ENCODE peak calls at places on chromosomes 12 and 14, in seven cellular contexts. R, Q, Z, O, K, A and J are unnamed samples.

GRCh38 chr14:95519699-95520098 is 3.2 kb upstream of the SYNE3 start:
- DNase-seq in O (peak; percentile 62), R (no peak), Q (no peak), A (peak; percentile 56), K (no peak), Z (peak; percentile 77), J (no peak)

GRCh38 chr14:106141242-106142220 is 615.1 kb downstream of the TMEM121 start:
- DNase-seq in O (no peak), Z (no peak), K (no peak), A (no peak), Q (peak; percentile 17), R (no peak), J (no peak)

GRCh38 chr12:77594386-77594785 is 236.3 kb upstream of the NAV3 start:
- DNase-seq in R (no peak), Q (no peak), Z (no peak), K (no peak), A (no peak), O (no peak), J (no peak)

GRCh38 chr12:12786716-12787601 is 1.5 kb downstream of the APOLD1 start:
- DNase-seq in O (peak; percentile 85), R (peak; percentile 92), Q (peak; percentile 58), A (no peak), K (peak; percentile 87), Z (peak; percentile 81), J (no peak)

GRCh38 chr14:104777808-104778249 is 17.7 kb downstream of the AKT1 start:
- DNase-seq in K (no peak), A (no peak), Q (no peak), R (no peak), Z (no peak), O (no peak), J (no peak)

GRCh38 chr12:110355080-110355479 is 48.4 kb downstream of the ANAPC7 start:
- DNase-seq in O (no peak), Q (no peak), A (peak; percentile 32), R (no peak), K (no peak), Z (no peak), J (peak; percentile 37)

GRCh38 chr14:89368490-89369477 is 48.2 kb downstream of the FOXN3 start:
- DNase-seq in A (no peak), R (no peak), K (peak; percentile 57), Z (no peak), O (no peak), Q (no peak), J (no peak)

GRCh38 chr14:87868920-87869319 is 124.1 kb downstream of the GALC start:
- DNase-seq in Z (no peak), Q (no peak), R (no peak), A (no peak), O (no peak), K (no peak), J (no peak)

GRCh38 chr14:94115068-94115591 is 4.6 kb downstream of the IFI27 start:
- DNase-seq in K (no peak), R (no peak), Z (no peak), Q (peak; percentile 65), O (no peak), A (no peak), J (no peak)

GRCh38 chr12:7769999-7770398 is 5.0 kb downstream of the NANOGNB start:
- DNase-seq in Z (no peak), K (no peak), O (no peak), Q (no peak), A (no peak), R (no peak), J (no peak)

GRCh38 chr12:44696542-44696941 is 179.6 kb downstream of the NELL2 start:
- DNase-seq in A (no peak), O (no peak), Q (no peak), Z (no peak), R (no peak), K (no peak), J (no peak)

GRCh38 chr12:67433393-67434175 is 164.4 kb downstream of the CAND1 start:
- DNase-seq in O (no peak), K (no peak), Z (peak; percentile 74), A (no peak), R (no peak), Q (no peak), J (no peak)

GRCh38 chr12:14244876-14245669 is 120.4 kb upstream of the ATF7IP start:
- DNase-seq in A (no peak), Q (peak; percentile 30), R (no peak), K (no peak), Z (no peak), O (no peak), J (no peak)

GRCh38 chr14:90534091-90534837 is 137.4 kb downstream of the CALM1 start:
- DNase-seq in K (no peak), R (peak; percentile 78), Z (peak; percentile 22), A (no peak), O (peak; percentile 10), Q (no peak), J (no peak)

GRCh38 chr12:44847888-44848770 is 28.0 kb downstream of the NELL2 start:
- DNase-seq in O (no peak), K (no peak), A (no peak), Q (no peak), R (no peak), Z (no peak), J (no peak)

GRCh38 chr12:91620422-91620821 is 437.8 kb upstream of the DCN start:
- DNase-seq in O (no peak), Z (no peak), K (no peak), A (no peak), R (no peak), Q (no peak), J (no peak)
- H3K27ac ChIP-seq in O (no peak overlapping the region), Z (no peak overlapping the region), K (no peak overlapping the region), A (no peak overlapping the region), R (no peak overlapping the region), Q (no peak overlapping the region), J (no peak overlapping the region)

DNA sequence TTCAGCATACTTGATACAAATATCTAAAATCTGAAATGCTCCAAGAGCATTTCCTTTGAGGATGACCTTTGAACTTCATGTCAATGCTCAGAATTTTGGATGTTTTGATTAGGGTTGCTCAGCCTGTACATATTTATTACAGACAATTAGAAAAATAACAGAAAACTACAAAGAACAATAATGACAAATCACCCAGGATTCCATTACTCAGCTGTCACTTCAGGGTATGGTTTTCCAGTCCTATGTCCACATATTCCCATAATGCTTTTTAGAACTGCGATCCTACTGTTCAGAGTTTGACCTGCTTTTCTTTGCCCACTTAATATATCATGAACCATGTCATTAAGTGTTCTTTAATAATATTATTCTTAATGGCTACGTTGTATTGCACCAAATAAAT is 11.4 kb downstream of the DLGAP5 start:
- DNase-seq in K (no peak), O (no peak), Z (no peak), R (no peak), A (no peak), Q (no peak), J (no peak)
- H3K36me3 ChIP-seq in K (no peaks in the 10 kb centered on the region), O (no peaks in the 10 kb centered on the region), Z (peaks cover 4% of the 10 kb centered on the region), R (no peaks in the 10 kb centered on the region), A (peaks cover 24% of the 10 kb centered on the region), Q (peaks cover 67% of the 10 kb centered on the region), J (peaks cover 6% of the 10 kb centered on the region)

GRCh38 chr12:119181944-119182343 is 3.2 kb downstream of the HSPB8 start:
- DNase-seq in K (no peak), Q (no peak), R (no peak), O (no peak), Z (no peak), A (no peak), J (no peak)
- H3K4me3 ChIP-seq in K (no peak overlapping the region), Q (no peak overlapping the region), R (peak overlapping the region; percentile 77), O (peak overlapping the region; percentile 78), Z (no peak overlapping the region), A (no peak overlapping the region), J (no peak overlapping the region)

DNA sequence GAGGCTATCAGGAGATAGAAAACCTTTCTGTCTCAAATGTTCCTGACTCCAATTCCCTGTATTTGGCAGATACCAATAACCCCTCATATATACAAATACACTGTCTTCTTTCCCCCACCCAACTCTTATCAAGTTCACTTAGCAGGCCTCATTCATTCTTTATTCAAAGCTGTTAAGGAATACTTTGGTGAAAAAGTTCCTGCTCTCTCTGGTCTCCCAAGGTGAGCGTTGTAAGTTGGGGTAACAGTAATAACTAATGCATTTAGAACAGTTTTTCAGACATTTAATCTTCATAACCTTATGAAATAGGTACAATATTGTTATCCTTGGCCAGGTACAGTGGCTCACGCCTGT is 3.9 kb upstream of the GDF11 start:
- DNase-seq in Z (no peak), R (no peak), Q (no peak), O (no peak), K (no peak), A (no peak), J (no peak)
- H3K27ac ChIP-seq in Z (no peak overlapping the region), R (no peak overlapping the region), Q (no peak overlapping the region), O (no peak overlapping the region), K (peak overlapping the region; percentile 90), A (no peak overlapping the region), J (no peak overlapping the region)

GRCh38 chr12:96265836-96266235 is 71.7 kb downstream of the ELK3 start:
- DNase-seq in O (no peak), Z (no peak), R (no peak), K (no peak), Q (no peak), A (no peak), J (no peak)
- H3K36me3 ChIP-seq in O (peaks cover 99% of the 10 kb centered on the region), Z (peaks cover 33% of the 10 kb centered on the region), R (peaks cover 65% of the 10 kb centered on the region), K (peaks cover 22% of the 10 kb centered on the region), Q (no peaks in the 10 kb centered on the region), A (peaks cover 20% of the 10 kb centered on the region), J (no peaks in the 10 kb centered on the region)

GRCh38 chr12:132888852-132889251 is 1.4 kb upstream of the CHFR start:
- DNase-seq in Q (no peak), A (no peak), O (no peak), Z (no peak), R (no peak), K (no peak), J (no peak)
- H3K4me3 ChIP-seq in Q (no peak overlapping the region), A (no peak overlapping the region), O (no peak overlapping the region), Z (no peak overlapping the region), R (no peak overlapping the region), K (no peak overlapping the region), J (no peak overlapping the region)

GRCh38 chr12:120536064-120536791 is 2.1 kb downstream of the RNF10 start:
- DNase-seq in Q (no peak), O (no peak), R (no peak), A (no peak), K (no peak), Z (no peak), J (no peak)
- H3K27ac ChIP-seq in Q (no peak overlapping the region), O (peak overlapping the region; percentile 95), R (peak overlapping the region; percentile 91), A (no peak overlapping the region), K (peak overlapping the region; percentile 96), Z (no peak overlapping the region), J (no peak overlapping the region)

GRCh38 chr12:46372131-46372851 is at the start of gene SLC38A2:
- DNase-seq in O (peak; percentile 99), R (peak; percentile 99), K (peak; percentile 99), Z (peak; percentile 90), A (peak; percentile 71), Q (peak; percentile 95), J (no peak)
- H3K36me3 ChIP-seq in O (peaks cover 37% of the 10 kb centered on the region), R (peaks cover 39% of the 10 kb centered on the region), K (peaks cover 38% of the 10 kb centered on the region), Z (peaks cover 34% of the 10 kb centered on the region), A (peaks cover 39% of the 10 kb centered on the region), Q (peaks cover 51% of the 10 kb centered on the region), J (peaks cover 22% of the 10 kb centered on the region)

GRCh38 chr14:35807131-35807961 is 1.7 kb downstream of the RALGAPA1 start:
- DNase-seq in A (no peak), Z (no peak), R (no peak), K (no peak), O (no peak), Q (no peak), J (no peak)
- H3K4me3 ChIP-seq in A (peak overlapping the region; percentile 82), Z (peak overlapping the region; percentile 21), R (peak overlapping the region; percentile 77), K (peak overlapping the region; percentile 13), O (peak overlapping the region; percentile 81), Q (peak overlapping the region; percentile 76), J (no peak overlapping the region)